ENCODE peak calls at places on chromosomes 7 and 10, in five cellular contexts. U, C, J, B and K are unnamed samples.

GRCh38 chr10:97549587-97550322 is 22.8 kb upstream of the ANKRD2 start:
- DNase-seq in B (no peak), U (peak), C (no peak), J (peak), K (no peak)

GRCh38 chr10:86308056-86308455 is 58.5 kb downstream of the GRID1 start:
- DNase-seq in J (no peak), U (no peak), B (no peak), C (no peak), K (no peak)

GRCh38 chr7:47343056-47343455 is 238.9 kb downstream of the TNS3 start:
- DNase-seq in J (no peak), B (no peak), U (no peak), C (no peak), K (no peak)

GRCh38 chr10:59881640-59882039 is 24.7 kb downstream of the CCDC6 start:
- DNase-seq in C (no peak), J (no peak), B (no peak), U (no peak), K (no peak)

GRCh38 chr7:128240696-128241386 is at the start of gene LEP:
- DNase-seq in U (no peak), C (no peak), J (no peak), B (no peak), K (no peak)

GRCh38 chr7:112160771-112161150 is 45.4 kb downstream of the DOCK4 start:
- DNase-seq in J (no peak), B (no peak), C (no peak), U (no peak), K (no peak)

GRCh38 chr10:127877701-127878100 is 15.0 kb downstream of the CLRN3 start:
- DNase-seq in J (no peak), B (no peak), U (no peak), C (no peak), K (no peak)

GRCh38 chr7:100066953-100067352 is 14.6 kb downstream of the ZNF3 start:
- DNase-seq in B (no peak), J (no peak), C (no peak), U (no peak), K (no peak)

GRCh38 chr10:33412261-33413092 is 78.0 kb upstream of the NRP1 start:
- DNase-seq in U (no peak), C (no peak), B (no peak), J (peak), K (peak)

GRCh38 chr7:85004402-85004801 is 182.5 kb downstream of the SEMA3D start:
- DNase-seq in C (no peak), U (no peak), B (no peak), J (peak), K (no peak)

GRCh38 chr7:40584667-40585433 is 450.0 kb downstream of the SUGCT start:
- DNase-seq in U (no peak), C (no peak), J (peak), B (no peak), K (no peak)

GRCh38 chr7:92806496-92806895 is 29.9 kb downstream of the CDK6 start:
- DNase-seq in B (no peak), C (no peak), J (no peak), U (no peak), K (no peak)

GRCh38 chr10:124450010-124450782 is at the start of gene NKX1-2:
- DNase-seq in J (peak), C (no peak), U (no peak), B (no peak), K (no peak)

GRCh38 chr10:118543714-118544400 is 51.6 kb downstream of the PRLHR start:
- DNase-seq in J (peak), C (peak), B (peak), U (no peak), K (no peak)

GRCh38 chr10:86798030-86798429 is 41.6 kb downstream of the BMPR1A start:
- DNase-seq in B (no peak), C (no peak), J (peak), U (no peak), K (no peak)

GRCh38 chr7:16223963-16224707 is 197.2 kb downstream of the CRPPA start:
- DNase-seq in B (no peak), C (no peak), J (no peak), U (no peak), K (no peak)

GRCh38 chr7:24005517-24005916 is 278.5 kb upstream of the NPY start:
- DNase-seq in B (no peak), C (no peak), J (no peak), U (no peak), K (no peak)

GRCh38 chr7:53272081-53272480 is 236.6 kb downstream of the POM121L12 start:
- DNase-seq in U (no peak), J (no peak), C (no peak), B (no peak), K (no peak)

GRCh38 chr7:1663243-1663642 is 6.8 kb upstream of the ELFN1 start:
- DNase-seq in C (no peak), B (no peak), U (no peak), J (no peak), K (no peak)

GRCh38 chr10:59060852-59061251 is 115.6 kb upstream of the PHYHIPL start:
- DNase-seq in U (no peak), J (no peak), B (no peak), C (no peak), K (no peak)

GRCh38 chr10:79234391-79235318 is 112.6 kb upstream of the PPIF start:
- DNase-seq in C (no peak), U (no peak), J (peak), B (no peak), K (no peak)

GRCh38 chr7:30093351-30094019 is 41.3 kb upstream of the MTURN start:
- DNase-seq in J (peak), U (no peak), C (no peak), B (no peak), K (no peak)

GRCh38 chr7:99375070-99375807 is 709 bp downstream of the ARPC1B start:
- DNase-seq in U (no peak), J (peak), B (peak), C (peak), K (peak)

GRCh38 chr7:128200376-128200775 is 40.7 kb upstream of the LEP start:
- DNase-seq in U (no peak), J (no peak), C (no peak), B (no peak), K (no peak)

GRCh38 chr7:149732111-149732561 is 41.3 kb downstream of the ZNF467 start:
- DNase-seq in U (no peak), J (no peak), C (no peak), B (no peak), K (no peak)